ENCODE peak calls at places on chromosomes 7 and 10, in five cellular contexts. A is mesothelial cell of epicardium, E is activated gamma-delta T cell, I is adipocyte, L is aorta. M is an unnamed sample.

GRCh38 chr10:4108693-4109092 is 323.7 kb upstream of the KLF6 start:
- DNase-seq in A (no peak), E (no peak), I (no peak), L (no peak), M (no peak)

GRCh38 chr7:77537136-77537594 is at the start of gene PTPN12:
- DNase-seq in A (no peak), E (peak; percentile 87), I (peak; percentile 86), L (peak; percentile 89), M (no peak)

GRCh38 chr7:69457912-69458491 is 140.3 kb upstream of the AUTS2 start:
- DNase-seq in A (no peak), E (no peak), I (peak; percentile 14), L (no peak), M (no peak)

GRCh38 chr7:40147371-40148246 is 12.8 kb downstream of the SUGCT start:
- DNase-seq in A (no peak), E (no peak), I (no peak), L (no peak), M (no peak)

GRCh38 chr10:131271195-131271880 is 40.2 kb downstream of the TCERG1L start:
- DNase-seq in A (no peak), E (no peak), I (no peak), L (no peak), M (no peak)

GRCh38 chr10:67175354-67175753 is 249.5 kb downstream of the LRRTM3 start:
- DNase-seq in A (no peak), E (no peak), I (no peak), L (no peak), M (no peak)

GRCh38 chr7:43766564-43766963 is 8.1 kb downstream of the BLVRA start:
- DNase-seq in A (no peak), E (no peak), I (no peak), L (no peak), M (no peak)

GRCh38 chr7:127932496-127932895 is 98.7 kb downstream of the LRRC4 start:
- DNase-seq in A (no peak), E (no peak), I (no peak), L (no peak), M (no peak)

GRCh38 chr10:14454629-14455028 is 123.9 kb upstream of the FRMD4A start:
- DNase-seq in A (no peak), E (no peak), I (no peak), L (no peak), M (no peak)

GRCh38 chr7:68581417-68581816 is 1016.9 kb upstream of the AUTS2 start:
- DNase-seq in A (no peak), E (no peak), I (no peak), L (no peak), M (no peak)

GRCh38 chr7:112781558-112781957 is 8.6 kb downstream of the TMEM168 start:
- DNase-seq in A (no peak), E (no peak), I (no peak), L (no peak), M (no peak)

GRCh38 chr7:151254316-151254715 is 5.8 kb upstream of the SMARCD3 start:
- DNase-seq in A (no peak), E (no peak), I (no peak), L (no peak), M (no peak)

GRCh38 chr7:146129296-146129695 is 12.7 kb downstream of the CNTNAP2 start:
- DNase-seq in A (no peak), E (no peak), I (no peak), L (no peak), M (no peak)

GRCh38 chr7:141700848-141701371 is 1.1 kb downstream of the DENND11 start:
- DNase-seq in A (no peak), E (no peak), I (peak; percentile 59), L (no peak), M (peak; percentile 12)

GRCh38 chr10:71711052-71711623 is 8.4 kb downstream of the C10orf105 start:
- DNase-seq in A (no peak), E (no peak), I (no peak), L (peak; percentile 41), M (no peak)

M was measured in GM12892.